ENCODE peak calls at places on chromosomes 1 and 21, in four cellular contexts. K is IMR-90, R is H1, D is H9. Q is an unnamed sample.

GRCh38 chr1:20721117-20722061 is 3.6 kb upstream of the KIF17 start:
- DNase-seq in K (no peak), R (no peak), D (peak; percentile 22), Q (no peak)

GRCh38 chr21:15058718-15059316 is 6.0 kb downstream of the NRIP1 start:
- DNase-seq in K (peak; percentile 68), R (no peak), D (no peak), Q (peak; percentile 85)

GRCh38 chr1:113758631-113759340 is 500 bp downstream of the PHTF1 start:
- DNase-seq in K (peak; percentile 25), R (peak; percentile 7), D (peak; percentile 80), Q (peak; percentile 87)

GRCh38 chr1:221509575-221510360 is 232.1 kb downstream of the DUSP10 start:
- DNase-seq in K (no peak), R (no peak), D (no peak), Q (peak; percentile 78)

GRCh38 chr1:244046907-244047738 is 4.0 kb upstream of the ZBTB18 start:
- DNase-seq in K (peak; percentile 31), R (no peak), D (no peak), Q (no peak)

GRCh38 chr1:38095337-38096030 is 48.9 kb upstream of the POU3F1 start:
- DNase-seq in K (no peak), R (no peak), D (no peak), Q (no peak)

GRCh38 chr1:68751723-68752122 is 254.8 kb upstream of the DEPDC1 start:
- DNase-seq in K (no peak), R (no peak), D (no peak), Q (peak; percentile 1)

GRCh38 chr1:175198332-175198731 is 5.8 kb upstream of the KIAA0040 start:
- DNase-seq in K (no peak), R (no peak), D (no peak), Q (no peak)

GRCh38 chr1:209435654-209436566 is 147.6 kb upstream of the CAMK1G start:
- DNase-seq in K (peak; percentile 77), R (peak; percentile 75), D (peak; percentile 94), Q (peak; percentile 96)

GRCh38 chr1:34825455-34826081 is 32.8 kb downstream of the GJA4 start:
- DNase-seq in K (no peak), R (no peak), D (no peak), Q (no peak)

GRCh38 chr1:172708452-172708851 is 49.5 kb downstream of the FASLG start:
- DNase-seq in K (no peak), R (no peak), D (no peak), Q (no peak)

GRCh38 chr21:46211376-46211775 is 17.2 kb downstream of the LSS start:
- DNase-seq in K (no peak), R (no peak), D (no peak), Q (no peak)
- H3K79me1 ChIP-seq in K (no peaks in the 10 kb centered on the region), R (no peaks in the 10 kb centered on the region), D (no peaks in the 10 kb centered on the region), Q (peaks cover 7% of the 10 kb centered on the region)

GRCh38 chr1:25618433-25618808 is 1.8 kb downstream of the MAN1C1 start:
- DNase-seq in K (no peak), R (no peak), D (no peak), Q (no peak)

GRCh38 chr1:25621876-25622275 is 5.3 kb downstream of the MAN1C1 start:
- DNase-seq in K (no peak), R (no peak), D (no peak), Q (no peak)

GRCh38 chr1:25620701-25621350 is 4.2 kb downstream of the MAN1C1 start:
- DNase-seq in K (no peak), R (no peak), D (no peak), Q (peak; percentile 51)

GRCh38 chr1:25619101-25619890 is 2.7 kb downstream of the MAN1C1 start:
- DNase-seq in K (peak; percentile 14), R (peak; percentile 41), D (peak; percentile 84), Q (peak; percentile 79)

GRCh38 chr1:25620211-25620610 is 3.6 kb downstream of the MAN1C1 start:
- DNase-seq in K (no peak), R (no peak), D (no peak), Q (no peak)
- H3K56ac ChIP-seq in K (no peak overlapping the region), R (no peak overlapping the region), D (no peak overlapping the region), Q (no peak overlapping the region)

GRCh38 chr1:205210876-205211838 is at the start of gene DSTYK:
- DNase-seq in K (peak; percentile 97), R (peak; percentile 91), D (peak; percentile 97), Q (peak; percentile 98)
- H3K23ac ChIP-seq in K (peak within 1 kb of the TSS; percentile 85), R (no peak within 1 kb of the TSS), D (no peak within 1 kb of the TSS), Q (no peak within 1 kb of the TSS)

DNA sequence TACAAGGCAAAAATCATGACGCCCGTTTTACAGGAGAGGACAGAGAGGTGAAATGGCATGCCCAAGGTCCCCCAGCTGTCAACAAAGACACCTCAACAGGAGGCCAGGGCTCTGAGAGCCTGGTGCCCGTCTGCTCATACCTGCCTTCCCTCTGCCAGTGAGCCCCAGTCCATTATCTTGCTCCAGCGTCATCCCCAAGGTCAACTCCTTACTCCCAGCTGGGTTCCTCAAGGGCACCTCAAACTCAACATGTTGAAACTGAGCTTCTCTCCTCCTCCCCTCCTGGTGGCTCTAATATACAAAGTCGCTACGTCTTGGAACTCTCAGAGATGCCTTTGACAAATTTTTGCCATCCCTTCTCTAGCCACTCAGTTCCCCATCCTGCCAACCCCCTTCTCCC is 3.2 kb downstream of the PBXIP1 start:
- DNase-seq in K (no peak), R (no peak), D (no peak), Q (no peak)
- H3K79me1 ChIP-seq in K (peaks cover 4% of the 10 kb centered on the region), R (peaks cover 6% of the 10 kb centered on the region), D (no peaks in the 10 kb centered on the region), Q (peaks cover 4% of the 10 kb centered on the region)

DNA sequence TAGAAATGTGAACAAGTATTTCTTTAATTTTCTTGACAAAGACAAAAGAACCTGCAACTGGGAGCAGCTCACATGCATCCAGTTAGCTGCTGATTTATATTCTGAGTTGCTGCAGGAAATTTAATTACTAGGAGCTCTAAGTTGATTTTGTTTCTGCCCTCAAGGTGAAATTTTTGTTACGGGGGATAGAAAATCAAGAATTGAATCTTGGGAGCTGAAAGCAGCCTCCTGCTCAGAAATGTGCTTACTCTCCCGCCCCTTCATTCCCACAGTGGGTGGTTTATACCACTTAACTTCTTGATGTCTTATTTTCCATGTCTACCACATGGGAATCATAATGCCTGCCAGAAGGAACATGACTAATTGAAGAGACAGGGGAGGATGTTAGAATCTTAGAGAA is 133.5 kb upstream of the MAP1LC3C start:
- DNase-seq in K (no peak), R (no peak), D (no peak), Q (no peak)
- H3K56ac ChIP-seq in K (no peak overlapping the region), R (no peak overlapping the region), D (no peak overlapping the region), Q (no peak overlapping the region)

Q was measured in mesendoderm.